ENCODE peak calls at places on chromosome 19, in four cellular contexts. P, N, F and O are unnamed samples.

GRCh38 chr19:33394006-33394722 is 20.7 kb downstream of the CEBPG start:
- DNase-seq in P (no peak), N (no peak), F (no peak), O (no peak)

GRCh38 chr19:14072535-14073231 is at the start of gene MISP3:
- DNase-seq in P (peak; percentile 62), N (peak; percentile 72), F (no peak), O (no peak)

GRCh38 chr19:7861619-7862412 is 12.4 kb downstream of the PRR36 start:
- DNase-seq in P (peak; percentile 23), N (peak; percentile 68), F (no peak), O (no peak)

GRCh38 chr19:46413262-46414031 is at the start of gene CCDC8:
- DNase-seq in P (peak; percentile 70), N (peak; percentile 95), F (no peak), O (peak; percentile 91)

GRCh38 chr19:6429419-6430221 is 3.9 kb downstream of the SLC25A41 start:
- DNase-seq in P (no peak), N (no peak), F (no peak), O (no peak)

GRCh38 chr19:23273022-23273593 is 22.9 kb upstream of the ZNF724 start:
- DNase-seq in P (no peak), N (no peak), F (no peak), O (no peak)

GRCh38 chr19:38047641-38048040 is 140.6 kb downstream of the SIPA1L3 start:
- DNase-seq in P (no peak), N (peak; percentile 66), F (no peak), O (no peak)

GRCh38 chr19:54573330-54573872 is at the start of gene LILRA2:
- DNase-seq in P (no peak), N (no peak), F (no peak), O (no peak)

GRCh38 chr19:41864374-41864773 is 4.3 kb downstream of the RPS19 start:
- DNase-seq in P (no peak), N (no peak), F (no peak), O (no peak)

GRCh38 chr19:30552593-30552992 is 180.4 kb downstream of the ZNF536 start:
- DNase-seq in P (no peak), N (no peak), F (no peak), O (no peak)

GRCh38 chr19:41785653-41786052 is 10.7 kb upstream of the CEACAM3 start:
- DNase-seq in P (peak; percentile 68), N (peak; percentile 71), F (peak; percentile 88), O (peak; percentile 63)

GRCh38 chr19:31064486-31064885 is 284.8 kb downstream of the TSHZ3 start:
- DNase-seq in P (no peak), N (no peak), F (no peak), O (no peak)

GRCh38 chr19:46624958-46625661 is at the start of gene PTGIR:
- DNase-seq in P (no peak), N (no peak), F (no peak), O (no peak)

GRCh38 chr19:18221815-18222725 is 4.2 kb downstream of the PDE4C start:
- DNase-seq in P (no peak), N (no peak), F (no peak), O (no peak)

GRCh38 chr19:33988601-33989000 is 183.7 kb upstream of the LSM14A start:
- DNase-seq in P (no peak), N (no peak), F (no peak), O (no peak)

GRCh38 chr19:42178791-42179500 is 38.5 kb downstream of the DEDD2 start:
- DNase-seq in P (peak; percentile 76), N (peak; percentile 65), F (no peak), O (peak; percentile 43)

GRCh38 chr19:17647071-17648020 is 40.8 kb downstream of the UNC13A start:
- DNase-seq in P (no peak), N (no peak), F (no peak), O (no peak)

GRCh38 chr19:16327501-16327900 is 2.9 kb downstream of the KLF2 start:
- DNase-seq in P (no peak), N (no peak), F (no peak), O (no peak)

GRCh38 chr19:4389511-4390016 is 10.8 kb downstream of the SH3GL1 start:
- DNase-seq in P (no peak), N (no peak), F (no peak), O (no peak)

GRCh38 chr19:3387645-3388589 is 21.5 kb downstream of the NFIC start:
- DNase-seq in P (no peak), N (no peak), F (no peak), O (no peak)

GRCh38 chr19:10952809-10953208 is 8.0 kb upstream of the SMARCA4 start:
- DNase-seq in P (no peak), N (no peak), F (no peak), O (no peak)

GRCh38 chr19:49889687-49890348 is 6.9 kb downstream of the IL4I1 start:
- DNase-seq in P (peak; percentile 82), N (peak; percentile 84), F (no peak), O (peak; percentile 74)

GRCh38 chr19:45667620-45668341 is at the start of gene GIPR:
- DNase-seq in P (peak; percentile 85), N (peak; percentile 80), F (no peak), O (no peak)